ENCODE peak calls at places on chromosomes 5 and 9, in nine cellular contexts. M is BJ, S is mucosa of descending colon, C is stomach, J is heart left ventricle, R is fibroblast of the aortic adventitia, P is IMR-90, Z is DND-41, T is ovary. W is an unnamed sample.

GRCh38 chr9:2570615-2571479 is 50.7 kb upstream of the VLDLR start:
- DNase-seq in M (peak), S (peak), C (peak), J (peak), R (peak), P (peak), Z (peak), T (peak), W (no peak)

GRCh38 chr5:51468196-51468595 is 84.9 kb downstream of the ISL1 start:
- DNase-seq in M (no peak), S (no peak), C (no peak), J (no peak), R (peak), P (no peak), Z (no peak), T (no peak), W (no peak)

GRCh38 chr5:81140461-81140860 is 92.7 kb upstream of the CKMT2 start:
- DNase-seq in M (no peak), S (no peak), C (no peak), J (no peak), R (peak), P (no peak), Z (peak), T (no peak), W (no peak)

GRCh38 chr5:138927979-138928378 is 52.8 kb upstream of the LRRTM2 start:
- DNase-seq in M (no peak), S (peak), C (peak), J (peak), R (no peak), P (peak), Z (no peak), T (no peak), W (no peak)

GRCh38 chr5:174490717-174491116 is 233.7 kb upstream of the MSX2 start:
- DNase-seq in M (no peak), S (no peak), C (no peak), J (no peak), R (no peak), P (no peak), Z (no peak), T (no peak), W (no peak)

GRCh38 chr5:126811515-126812198 is 34.7 kb downstream of the LMNB1 start:
- DNase-seq in M (no peak), S (no peak), C (no peak), J (no peak), R (peak), P (peak), Z (no peak), T (no peak), W (peak)

GRCh38 chr5:110377411-110378392 is 348.8 kb downstream of the TMEM232 start:
- DNase-seq in M (peak), S (no peak), C (no peak), J (no peak), R (no peak), P (peak), Z (no peak), T (no peak), W (no peak)

GRCh38 chr9:131754846-131755245 is 15.0 kb upstream of the RAPGEF1 start:
- DNase-seq in M (no peak), S (no peak), C (no peak), J (no peak), R (no peak), P (no peak), Z (no peak), T (no peak), W (no peak)

GRCh38 chr9:114678847-114679246 is 3.1 kb downstream of the TEX48 start:
- DNase-seq in M (no peak), S (no peak), C (no peak), J (no peak), R (peak), P (peak), Z (no peak), T (no peak), W (no peak)

GRCh38 chr5:78720997-78721396 is 72.4 kb upstream of the LHFPL2 start:
- DNase-seq in M (no peak), S (no peak), C (no peak), J (no peak), R (no peak), P (no peak), Z (no peak), T (no peak), W (no peak)

GRCh38 chr5:2096827-2097226 is 214.1 kb upstream of the IRX4 start:
- DNase-seq in M (no peak), S (no peak), C (no peak), J (no peak), R (no peak), P (no peak), Z (no peak), T (no peak), W (no peak)

GRCh38 chr9:130872058-130872453 is 24.6 kb downstream of the QRFP start:
- DNase-seq in M (no peak), S (no peak), C (no peak), J (no peak), R (no peak), P (no peak), Z (no peak), T (no peak), W (no peak)

GRCh38 chr5:74085782-74086181 is 459.8 kb downstream of the ARHGEF28 start:
- DNase-seq in M (no peak), S (no peak), C (no peak), J (no peak), R (no peak), P (no peak), Z (no peak), T (no peak), W (no peak)

GRCh38 chr9:136943291-136944093 is 1.0 kb downstream of the FBXW5 start:
- DNase-seq in M (no peak), S (no peak), C (peak), J (no peak), R (peak), P (no peak), Z (peak), T (no peak), W (no peak)

GRCh38 chr9:136395345-136396218 is 4.4 kb downstream of the SNAPC4 start:
- DNase-seq in M (no peak), S (no peak), C (no peak), J (no peak), R (no peak), P (no peak), Z (no peak), T (no peak), W (no peak)

GRCh38 chr5:106047341-106047740 is 1623.4 kb downstream of the EFNA5 start:
- DNase-seq in M (no peak), S (no peak), C (no peak), J (no peak), R (no peak), P (no peak), Z (no peak), T (no peak), W (no peak)

GRCh38 chr9:68844196-68844595 is 139.2 kb downstream of the PIP5K1B start:
- DNase-seq in M (no peak), S (no peak), C (no peak), J (no peak), R (no peak), P (no peak), Z (no peak), T (no peak), W (no peak)

GRCh38 chr5:378976-379742 is 57.6 kb downstream of the AHRR start:
- DNase-seq in M (no peak), S (no peak), C (no peak), J (peak), R (peak), P (peak), Z (no peak), T (no peak), W (peak)

GRCh38 chr9:136326061-136326776 is 1.1 kb upstream of the GPSM1 start:
- DNase-seq in M (peak), S (no peak), C (no peak), J (peak), R (peak), P (peak), Z (no peak), T (peak), W (peak)

GRCh38 chr9:129623331-129623730 is 2.4 kb upstream of the C9orf50 start:
- DNase-seq in M (no peak), S (no peak), C (no peak), J (no peak), R (peak), P (peak), Z (no peak), T (no peak), W (peak)

GRCh38 chr5:163354685-163355084 is 82.7 kb upstream of the CCNG1 start:
- DNase-seq in M (no peak), S (no peak), C (no peak), J (no peak), R (no peak), P (no peak), Z (no peak), T (no peak), W (no peak)

GRCh38 chr5:7916171-7916804 is 47.3 kb downstream of the MTRR start:
- DNase-seq in M (no peak), S (no peak), C (no peak), J (no peak), R (no peak), P (no peak), Z (no peak), T (no peak), W (peak)

GRCh38 chr5:139523635-139524445 is 37.3 kb upstream of the UBE2D2 start:
- DNase-seq in M (no peak), S (peak), C (no peak), J (no peak), R (no peak), P (no peak), Z (no peak), T (no peak), W (no peak)

GRCh38 chr5:32301891-32302290 is 10.8 kb downstream of the MTMR12 start:
- DNase-seq in M (no peak), S (no peak), C (no peak), J (no peak), R (no peak), P (no peak), Z (no peak), T (no peak), W (no peak)

GRCh38 chr5:111795142-111795541 is 38.1 kb upstream of the NREP start:
- DNase-seq in M (no peak), S (no peak), C (no peak), J (no peak), R (no peak), P (no peak), Z (no peak), T (no peak), W (no peak)

GRCh38 chr9:72441296-72442211 is 76.5 kb upstream of the ZFAND5 start:
- DNase-seq in M (no peak), S (no peak), C (no peak), J (no peak), R (peak), P (peak), Z (no peak), T (no peak), W (no peak)

GRCh38 chr9:38697901-38698300 is 22.0 kb downstream of the FAM240B start:
- DNase-seq in M (no peak), S (no peak), C (no peak), J (no peak), R (no peak), P (no peak), Z (no peak), T (no peak), W (no peak)

GRCh38 chr9:16426716-16427115 is 443.8 kb downstream of the BNC2 start:
- DNase-seq in M (no peak), S (no peak), C (no peak), J (no peak), R (no peak), P (peak), Z (no peak), T (no peak), W (no peak)

GRCh38 chr5:93461751-93462150 is 119.3 kb downstream of the NR2F1-AS1 start:
- DNase-seq in M (no peak), S (no peak), C (no peak), J (no peak), R (peak), P (peak), Z (no peak), T (no peak), W (peak)

GRCh38 chr5:10289353-10289752 is 18.3 kb downstream of the CMBL start:
- DNase-seq in M (no peak), S (peak), C (peak), J (no peak), R (peak), P (no peak), Z (no peak), T (peak), W (no peak)

GRCh38 chr5:115419794-115420585 is 123.5 kb upstream of the CCDC112 start:
- DNase-seq in M (peak), S (no peak), C (no peak), J (no peak), R (peak), P (peak), Z (no peak), T (no peak), W (peak)

GRCh38 chr5:88269222-88269771 is 652 bp upstream of the TMEM161B start:
- DNase-seq in M (no peak), S (peak), C (no peak), J (no peak), R (peak), P (peak), Z (peak), T (peak), W (no peak)

GRCh38 chr9:121646992-121647391 is 4.4 kb upstream of the DAB2IP start:
- DNase-seq in M (no peak), S (no peak), C (no peak), J (no peak), R (no peak), P (no peak), Z (no peak), T (no peak), W (no peak)

GRCh38 chr5:138033275-138033808 is 463 bp upstream of the FAM13B start:
- DNase-seq in M (no peak), S (no peak), C (no peak), J (no peak), R (no peak), P (no peak), Z (no peak), T (no peak), W (no peak)

GRCh38 chr5:177557796-177558195 is 3.4 kb upstream of the FAM193B start:
- DNase-seq in M (no peak), S (no peak), C (no peak), J (no peak), R (no peak), P (no peak), Z (no peak), T (no peak), W (no peak)

GRCh38 chr9:95025213-95026170 is 292.0 kb downstream of the FANCC start:
- DNase-seq in M (peak), S (peak), C (peak), J (peak), R (peak), P (peak), Z (no peak), T (peak), W (peak)

GRCh38 chr9:129176786-129177442 is 1.1 kb downstream of the IER5L start:
- DNase-seq in M (no peak), S (peak), C (no peak), J (peak), R (peak), P (peak), Z (peak), T (peak), W (no peak)

GRCh38 chr9:134498767-134499166 is 142.8 kb upstream of the COL5A1 start:
- DNase-seq in M (no peak), S (no peak), C (no peak), J (no peak), R (no peak), P (no peak), Z (no peak), T (no peak), W (no peak)
- H3K4me3 ChIP-seq in M (no peak), S (no peak), C (no peak), J (no peak), R (no peak), P (no peak), Z (no peak), T (no peak), W (no peak)

DNA sequence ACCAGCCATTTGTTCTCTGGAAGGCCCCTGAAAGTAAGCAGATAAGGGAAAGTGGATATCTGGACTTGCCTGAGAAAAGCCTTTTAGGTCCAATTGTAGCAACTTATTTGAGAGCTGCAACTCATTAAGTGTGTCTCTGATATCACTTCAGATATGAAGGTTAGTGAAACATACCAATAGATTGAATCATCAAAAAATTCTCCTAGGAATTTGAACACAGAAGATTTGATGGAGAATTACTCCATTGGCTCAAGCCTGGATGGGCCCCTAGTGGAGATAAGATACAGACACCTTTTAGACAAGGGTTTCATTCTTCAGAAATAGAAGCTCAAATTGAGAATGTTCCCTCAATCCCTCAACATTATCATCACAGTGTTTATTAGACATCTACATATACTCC is 356.7 kb downstream of the NDUFS4 start:
- DNase-seq in M (no peak), S (no peak), C (no peak), J (no peak), R (peak), P (peak), Z (no peak), T (no peak), W (peak)
- TF ChIP-seq CTCF in M (peak), S (no peak), C (no peak), J (no peak), R (peak), P (peak), Z (no peak), T (no peak), W (peak)

DNA sequence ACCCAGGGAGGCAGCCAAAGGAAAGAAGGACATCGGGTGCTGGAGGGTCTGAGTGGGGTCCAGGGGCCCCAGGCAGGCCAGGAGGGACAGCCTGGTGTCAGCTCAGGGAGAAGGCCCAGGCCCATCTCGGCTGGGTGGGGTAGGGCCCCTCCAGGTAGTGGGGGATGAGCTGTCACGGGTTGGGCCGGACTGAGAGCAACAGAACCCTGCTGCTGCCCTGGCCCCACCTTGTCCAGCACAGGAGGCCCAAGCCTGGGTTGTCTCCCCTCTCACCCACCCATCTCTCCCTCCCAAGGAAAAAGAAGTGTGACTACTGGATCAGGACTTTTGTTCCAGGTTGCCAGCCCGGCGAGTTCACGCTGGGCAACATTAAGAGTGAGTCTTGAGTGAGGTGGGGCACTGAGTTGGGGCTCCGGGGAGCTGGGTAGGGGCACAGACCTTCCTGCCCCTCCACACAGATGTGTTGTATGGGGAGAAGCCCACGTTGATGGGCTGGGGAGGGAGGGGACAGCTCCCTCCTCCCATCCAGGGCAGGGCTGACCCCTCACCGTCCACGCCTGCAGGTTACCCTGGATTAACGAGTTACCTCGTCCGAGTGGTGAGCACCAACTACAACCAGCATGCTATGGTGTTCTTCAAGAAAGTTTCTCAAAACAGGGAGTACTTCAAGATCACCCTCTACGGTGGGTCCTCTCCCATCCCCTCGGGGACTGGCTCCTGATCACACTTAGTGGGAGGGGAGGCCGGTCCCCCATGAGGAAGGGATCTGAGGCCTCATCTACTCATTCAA is 2.3 kb downstream of the LCN2 start:
- DNase-seq in M (no peak), S (peak), C (no peak), J (peak), R (no peak), P (no peak), Z (no peak), T (no peak), W (no peak)
- H3K4me3 ChIP-seq in M (no peak), S (no peak), C (peak), J (no peak), R (no peak), P (no peak), Z (no peak), T (no peak), W (no peak)

DNA sequence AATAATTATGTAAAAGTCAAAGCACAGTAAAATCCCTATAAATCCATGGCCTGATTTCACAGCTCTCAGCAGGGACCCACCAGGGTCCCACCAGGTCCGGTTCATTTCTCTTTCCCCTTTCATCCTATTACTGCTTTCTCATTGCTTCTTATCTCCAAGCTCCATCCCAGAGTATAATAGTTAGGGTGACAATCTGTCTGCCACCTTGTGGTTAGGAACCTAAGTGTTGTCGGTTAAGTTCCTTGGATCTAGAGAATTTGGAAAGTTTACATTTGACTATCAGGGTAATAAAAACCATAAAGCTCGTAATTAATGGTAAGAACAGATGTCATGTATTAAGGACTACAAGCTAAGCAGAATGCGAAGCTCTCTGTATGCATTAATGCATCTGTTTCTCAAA is 259.1 kb downstream of the SH3GL2 start:
- DNase-seq in M (no peak), S (no peak), C (no peak), J (no peak), R (peak), P (no peak), Z (no peak), T (no peak), W (no peak)
- TF ChIP-seq CTCF in M (peak), S (no peak), C (no peak), J (no peak), R (peak), P (no peak), Z (no peak), T (no peak), W (no peak)

GRCh38 chr5:135294793-135295192 is 104.2 kb downstream of the MACROH2A1 start:
- DNase-seq in M (no peak), S (no peak), C (no peak), J (no peak), R (no peak), P (no peak), Z (no peak), T (no peak), W (no peak)

GRCh38 chr5:135287551-135287950 is 111.5 kb downstream of the MACROH2A1 start:
- DNase-seq in M (no peak), S (no peak), C (no peak), J (no peak), R (no peak), P (no peak), Z (no peak), T (no peak), W (no peak)

GRCh38 chr5:135289651-135290050 is 109.4 kb downstream of the MACROH2A1 start:
- DNase-seq in M (no peak), S (no peak), C (no peak), J (no peak), R (no peak), P (no peak), Z (no peak), T (no peak), W (no peak)
- H3K4me3 ChIP-seq in M (no peak), S (no peak), C (no peak), J (no peak), R (no peak), P (no peak), Z (no peak), T (no peak), W (no peak)

DNA sequence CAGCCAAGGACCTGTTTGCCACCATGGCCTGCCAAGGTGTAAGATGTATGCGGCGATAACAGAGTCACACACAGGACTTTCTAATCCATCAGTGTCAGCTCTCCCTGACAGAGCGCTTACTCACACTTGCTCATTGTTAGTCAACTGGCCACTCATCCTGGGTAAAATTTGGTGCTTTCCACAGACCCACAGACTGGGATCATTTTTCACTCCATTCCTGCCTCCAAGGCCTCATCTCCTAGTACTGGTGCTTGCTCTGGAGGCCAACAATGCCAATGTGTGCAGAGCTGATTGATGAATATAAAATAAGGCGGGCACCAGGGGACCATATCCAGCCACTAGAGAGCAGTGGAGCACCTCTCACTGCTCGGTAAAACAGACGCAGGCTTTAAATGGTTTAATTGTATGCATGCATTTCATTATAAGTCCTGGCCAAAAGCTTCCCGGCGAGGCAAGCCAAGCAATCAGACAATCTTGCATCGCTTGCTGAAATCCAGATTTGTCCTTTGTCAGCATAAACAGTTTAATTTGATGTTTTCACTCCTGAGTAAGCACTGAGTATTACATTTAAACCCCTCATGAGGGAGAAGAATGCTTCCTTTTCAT is 22.3 kb downstream of the PSMB7 start:
- DNase-seq in M (peak), S (no peak), C (no peak), J (no peak), R (peak), P (peak), Z (no peak), T (no peak), W (peak)
- TF ChIP-seq CTCF in M (peak), S (no peak), C (no peak), J (peak), R (peak), P (peak), Z (no peak), T (no peak), W (peak)

GRCh38 chr9:20178197-20178596 is 389.4 kb upstream of the SLC24A2 start:
- DNase-seq in M (no peak), S (no peak), C (no peak), J (no peak), R (no peak), P (no peak), Z (no peak), T (no peak), W (no peak)
- H3K4me3 ChIP-seq in M (no peak), S (no peak), C (no peak), J (no peak), R (no peak), P (no peak), Z (no peak), T (no peak), W (no peak)

W was measured in AG09309.